ENCODE peak calls at places on chromosomes 13 and 19, in seven cellular contexts. One of them, this sample, is unnamed. For H3K9me3 and H3K4me1, the result is how much of the 10 kb centered on the place peaks cover.

GRCh38 chr19:14432817-14433453 is at the start of gene PKN1:
- DNase-seq in heart right ventricle: peak
- DNase-seq in tibial artery: no peak
- DNase-seq in A549: peak
- DNase-seq in cardiac muscle cell: peak
- DNase-seq in body of pancreas: peak
- DNase-seq in colonic mucosa: peak
- DNase-seq in this sample: peak

GRCh38 chr13:46553886-46554855 is 1.2 kb downstream of the LRCH1 start:
- DNase-seq in A549: peak
- DNase-seq in colonic mucosa: peak
- DNase-seq in cardiac muscle cell: peak
- DNase-seq in body of pancreas: peak
- DNase-seq in heart right ventricle: peak
- DNase-seq in tibial artery: peak
- DNase-seq in this sample: peak

GRCh38 chr19:33683881-33684549 is 62.3 kb downstream of the CHST8 start:
- DNase-seq in colonic mucosa: no peak
- DNase-seq in tibial artery: no peak
- DNase-seq in heart right ventricle: peak
- DNase-seq in A549: peak
- DNase-seq in cardiac muscle cell: peak
- DNase-seq in body of pancreas: peak
- DNase-seq in this sample: no peak

GRCh38 chr13:31009166-31009565 is 76.7 kb downstream of the TEX26 start:
- DNase-seq in cardiac muscle cell: peak
- DNase-seq in body of pancreas: no peak
- DNase-seq in tibial artery: no peak
- DNase-seq in heart right ventricle: no peak
- DNase-seq in A549: no peak
- DNase-seq in colonic mucosa: no peak
- DNase-seq in this sample: no peak

GRCh38 chr19:48837586-48838191 is 1.4 kb upstream of the HSD17B14 start:
- DNase-seq in heart right ventricle: no peak
- DNase-seq in cardiac muscle cell: no peak
- DNase-seq in A549: no peak
- DNase-seq in body of pancreas: no peak
- DNase-seq in colonic mucosa: no peak
- DNase-seq in tibial artery: no peak
- DNase-seq in this sample: no peak

GRCh38 chr13:32107474-32107873 is 75.9 kb downstream of the FRY start:
- DNase-seq in tibial artery: no peak
- DNase-seq in cardiac muscle cell: no peak
- DNase-seq in body of pancreas: no peak
- DNase-seq in heart right ventricle: no peak
- DNase-seq in colonic mucosa: no peak
- DNase-seq in A549: no peak
- DNase-seq in this sample: no peak

GRCh38 chr19:55487884-55488687 is at the start of gene SSC5D:
- DNase-seq in colonic mucosa: no peak
- DNase-seq in A549: no peak
- DNase-seq in cardiac muscle cell: peak
- DNase-seq in heart right ventricle: peak
- DNase-seq in tibial artery: no peak
- DNase-seq in body of pancreas: no peak
- DNase-seq in this sample: no peak

GRCh38 chr13:55155046-55155445 is 1985.7 kb upstream of the PRR20A start:
- DNase-seq in heart right ventricle: no peak
- DNase-seq in body of pancreas: no peak
- DNase-seq in tibial artery: no peak
- DNase-seq in A549: no peak
- DNase-seq in colonic mucosa: no peak
- DNase-seq in cardiac muscle cell: no peak
- DNase-seq in this sample: no peak

GRCh38 chr19:7859766-7860165 is 14.4 kb downstream of the PRR36 start:
- DNase-seq in tibial artery: no peak
- DNase-seq in heart right ventricle: no peak
- DNase-seq in colonic mucosa: no peak
- DNase-seq in cardiac muscle cell: no peak
- DNase-seq in body of pancreas: no peak
- DNase-seq in A549: no peak
- DNase-seq in this sample: no peak

GRCh38 chr13:66673401-66673800 is 556.7 kb downstream of the PCDH9 start:
- DNase-seq in cardiac muscle cell: peak
- DNase-seq in heart right ventricle: no peak
- DNase-seq in A549: no peak
- DNase-seq in colonic mucosa: no peak
- DNase-seq in tibial artery: no peak
- DNase-seq in body of pancreas: no peak
- DNase-seq in this sample: no peak

GRCh38 chr13:59743195-59743594 is 420.5 kb downstream of the DIAPH3 start:
- DNase-seq in A549: no peak
- DNase-seq in tibial artery: no peak
- DNase-seq in body of pancreas: no peak
- DNase-seq in colonic mucosa: no peak
- DNase-seq in heart right ventricle: no peak
- DNase-seq in cardiac muscle cell: no peak
- DNase-seq in this sample: no peak

GRCh38 chr13:49693877-49694276 is 2.6 kb upstream of the EBPL start:
- DNase-seq in colonic mucosa: no peak
- DNase-seq in A549: no peak
- DNase-seq in body of pancreas: no peak
- DNase-seq in tibial artery: no peak
- DNase-seq in heart right ventricle: no peak
- DNase-seq in cardiac muscle cell: no peak
- DNase-seq in this sample: no peak

GRCh38 chr13:35531551-35531950 is 55.1 kb upstream of the MAB21L1 start:
- DNase-seq in cardiac muscle cell: no peak
- DNase-seq in body of pancreas: no peak
- DNase-seq in tibial artery: no peak
- DNase-seq in A549: no peak
- DNase-seq in heart right ventricle: no peak
- DNase-seq in colonic mucosa: no peak
- DNase-seq in this sample: no peak

GRCh38 chr19:5891572-5891937 is 12.0 kb downstream of the NDUFA11 start:
- DNase-seq in A549: no peak
- DNase-seq in body of pancreas: no peak
- DNase-seq in colonic mucosa: no peak
- DNase-seq in tibial artery: no peak
- DNase-seq in heart right ventricle: no peak
- DNase-seq in cardiac muscle cell: no peak
- DNase-seq in this sample: no peak

GRCh38 chr19:33400856-33401682 is 27.6 kb downstream of the CEBPG start:
- DNase-seq in cardiac muscle cell: no peak
- DNase-seq in colonic mucosa: no peak
- DNase-seq in A549: no peak
- DNase-seq in tibial artery: peak
- DNase-seq in body of pancreas: no peak
- DNase-seq in heart right ventricle: no peak
- DNase-seq in this sample: no peak

GRCh38 chr19:7117248-7117647 is 47.7 kb downstream of the ZNF557 start:
- DNase-seq in tibial artery: no peak
- DNase-seq in cardiac muscle cell: no peak
- DNase-seq in A549: no peak
- DNase-seq in heart right ventricle: no peak
- DNase-seq in body of pancreas: no peak
- DNase-seq in colonic mucosa: no peak
- DNase-seq in this sample: no peak

GRCh38 chr13:95724252-95724651 is 47.3 kb downstream of the DNAJC3 start:
- DNase-seq in colonic mucosa: no peak
- DNase-seq in cardiac muscle cell: no peak
- DNase-seq in heart right ventricle: no peak
- DNase-seq in body of pancreas: no peak
- DNase-seq in tibial artery: no peak
- DNase-seq in A549: no peak
- DNase-seq in this sample: no peak

GRCh38 chr13:54805743-54806142 is 1777.1 kb downstream of the OLFM4 start:
- DNase-seq in colonic mucosa: no peak
- DNase-seq in tibial artery: no peak
- DNase-seq in heart right ventricle: no peak
- DNase-seq in cardiac muscle cell: no peak
- DNase-seq in A549: no peak
- DNase-seq in body of pancreas: no peak
- DNase-seq in this sample: no peak

GRCh38 chr19:58395220-58395978 is at the start of gene RNF225:
- DNase-seq in cardiac muscle cell: no peak
- DNase-seq in body of pancreas: no peak
- DNase-seq in A549: no peak
- DNase-seq in heart right ventricle: no peak
- DNase-seq in colonic mucosa: peak
- DNase-seq in tibial artery: no peak
- DNase-seq in this sample: no peak

DNA sequence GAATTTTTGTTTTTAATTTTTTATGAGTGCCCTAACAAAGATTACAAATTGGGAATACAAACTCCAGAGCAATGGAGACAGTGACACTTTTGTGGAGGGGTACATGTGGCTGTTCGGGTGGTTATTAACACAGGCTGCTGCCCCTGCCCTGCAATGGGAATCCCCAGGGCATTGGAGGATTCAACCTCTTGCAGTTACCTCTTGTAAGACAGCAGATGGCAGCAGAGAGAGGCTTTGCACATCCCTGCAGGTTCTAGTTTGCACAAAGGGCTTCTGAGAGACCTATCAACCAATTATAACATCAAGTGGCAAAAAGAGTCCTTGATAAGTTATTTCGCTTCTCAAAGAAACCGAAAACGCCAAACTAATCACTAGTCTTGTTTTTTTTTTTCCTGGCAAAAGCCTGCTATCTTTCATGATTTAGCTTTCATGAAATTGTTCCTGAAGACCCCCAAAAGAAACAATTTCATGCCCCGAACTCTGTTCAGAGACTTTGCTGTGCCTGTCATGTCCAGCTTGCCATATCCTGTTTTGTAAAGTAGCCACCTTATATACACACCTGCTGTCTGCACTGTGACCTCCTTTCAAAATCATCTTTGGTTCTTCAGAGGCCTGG is 10.4 kb downstream of the GJB2 start:
- DNase-seq in cardiac muscle cell: peak
- DNase-seq in tibial artery: no peak
- DNase-seq in heart right ventricle: no peak
- DNase-seq in A549: peak
- DNase-seq in colonic mucosa: no peak
- DNase-seq in body of pancreas: peak
- DNase-seq in this sample: peak
- H3K4me3 ChIP-seq in cardiac muscle cell: no peak
- H3K4me3 ChIP-seq in tibial artery: no peak
- H3K4me3 ChIP-seq in heart right ventricle: no peak
- H3K4me3 ChIP-seq in A549: no peak
- H3K4me3 ChIP-seq in colonic mucosa: no peak
- H3K4me3 ChIP-seq in body of pancreas: no peak
- H3K4me3 ChIP-seq in this sample: no peak

GRCh38 chr19:23365222-23365621 is 30.0 kb downstream of the ZNF91 start:
- DNase-seq in body of pancreas: no peak
- DNase-seq in cardiac muscle cell: no peak
- DNase-seq in colonic mucosa: no peak
- DNase-seq in heart right ventricle: no peak
- DNase-seq in tibial artery: no peak
- DNase-seq in A549: no peak
- DNase-seq in this sample: no peak
- H3K9me3 ChIP-seq in body of pancreas: half or more
- H3K9me3 ChIP-seq in cardiac muscle cell: under half
- H3K9me3 ChIP-seq in colonic mucosa: under half
- H3K9me3 ChIP-seq in heart right ventricle: under half
- H3K9me3 ChIP-seq in tibial artery: half or more
- H3K9me3 ChIP-seq in A549: half or more
- H3K9me3 ChIP-seq in this sample: half or more

DNA sequence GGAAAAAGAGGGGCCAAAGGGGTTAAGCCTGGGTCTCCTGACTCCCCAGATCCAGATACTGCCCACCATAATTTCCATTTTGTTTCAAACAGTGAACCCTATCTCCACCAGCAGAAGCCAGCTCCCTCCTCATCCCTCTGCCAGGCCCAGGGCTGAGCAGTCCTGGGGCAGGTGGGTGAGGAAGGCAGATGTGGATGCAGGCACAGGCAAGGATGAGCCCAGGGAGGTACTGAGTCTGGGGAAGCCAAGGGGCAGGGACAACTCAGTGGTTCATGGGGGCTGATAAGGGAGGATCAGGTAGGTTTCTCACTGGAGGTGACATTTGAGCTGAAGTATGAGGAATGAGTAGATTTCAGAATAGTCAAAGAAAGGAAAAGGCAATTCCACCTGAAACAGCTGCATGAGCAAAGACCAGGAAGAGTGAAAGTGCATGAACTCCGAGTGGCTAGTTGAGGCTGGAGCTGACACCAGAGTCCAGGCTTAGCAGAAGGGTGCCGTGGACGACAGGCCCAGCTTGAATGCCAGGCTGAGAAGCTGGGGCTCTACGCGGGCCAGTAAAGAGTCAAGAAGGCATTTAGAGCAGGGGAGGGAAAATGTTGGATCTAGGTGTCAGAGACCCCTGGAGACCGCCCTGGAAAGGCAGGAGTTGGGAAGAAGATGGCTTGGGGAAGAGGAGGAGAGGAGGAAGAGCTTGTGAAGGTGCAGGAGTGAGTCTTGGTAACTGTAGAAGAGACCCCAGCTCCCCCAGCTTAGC is 10.3 kb downstream of the CIC start:
- DNase-seq in A549: no peak
- DNase-seq in body of pancreas: peak
- DNase-seq in colonic mucosa: no peak
- DNase-seq in cardiac muscle cell: no peak
- DNase-seq in tibial artery: no peak
- DNase-seq in heart right ventricle: no peak
- DNase-seq in this sample: no peak
- H3K4me1 ChIP-seq in A549: under half
- H3K4me1 ChIP-seq in body of pancreas: half or more
- H3K4me1 ChIP-seq in colonic mucosa: under half
- H3K4me1 ChIP-seq in cardiac muscle cell: under half
- H3K4me1 ChIP-seq in tibial artery: half or more
- H3K4me1 ChIP-seq in heart right ventricle: half or more
- H3K4me1 ChIP-seq in this sample: half or more

GRCh38 chr19:38543286-38543806 is 74.4 kb downstream of the MAP4K1 start:
- DNase-seq in colonic mucosa: no peak
- DNase-seq in body of pancreas: no peak
- DNase-seq in cardiac muscle cell: no peak
- DNase-seq in tibial artery: no peak
- DNase-seq in A549: no peak
- DNase-seq in heart right ventricle: no peak
- DNase-seq in this sample: no peak
- H3K4me3 ChIP-seq in colonic mucosa: no peak
- H3K4me3 ChIP-seq in body of pancreas: no peak
- H3K4me3 ChIP-seq in cardiac muscle cell: no peak
- H3K4me3 ChIP-seq in tibial artery: no peak
- H3K4me3 ChIP-seq in A549: peak
- H3K4me3 ChIP-seq in heart right ventricle: no peak
- H3K4me3 ChIP-seq in this sample: no peak

GRCh38 chr19:9149976-9150375 is 9.8 kb downstream of the ZNF317 start:
- DNase-seq in heart right ventricle: no peak
- DNase-seq in colonic mucosa: no peak
- DNase-seq in cardiac muscle cell: no peak
- DNase-seq in A549: no peak
- DNase-seq in tibial artery: no peak
- DNase-seq in body of pancreas: no peak
- DNase-seq in this sample: no peak
- H3K9me3 ChIP-seq in heart right ventricle: under half
- H3K9me3 ChIP-seq in colonic mucosa: under half
- H3K9me3 ChIP-seq in cardiac muscle cell: under half
- H3K9me3 ChIP-seq in A549: half or more
- H3K9me3 ChIP-seq in tibial artery: under half
- H3K9me3 ChIP-seq in body of pancreas: under half
- H3K9me3 ChIP-seq in this sample: half or more

GRCh38 chr13:24910502-24911134 is 146.6 kb downstream of the RNF17 start:
- DNase-seq in tibial artery: no peak
- DNase-seq in cardiac muscle cell: no peak
- DNase-seq in A549: no peak
- DNase-seq in heart right ventricle: no peak
- DNase-seq in body of pancreas: no peak
- DNase-seq in colonic mucosa: peak
- DNase-seq in this sample: no peak
- H3K4me1 ChIP-seq in tibial artery: under half
- H3K4me1 ChIP-seq in cardiac muscle cell: under half
- H3K4me1 ChIP-seq in A549: under half
- H3K4me1 ChIP-seq in heart right ventricle: under half
- H3K4me1 ChIP-seq in body of pancreas: under half
- H3K4me1 ChIP-seq in colonic mucosa: under half
- H3K4me1 ChIP-seq in this sample: under half

This sample was measured in CD4-positive, CD25-positive, alpha-beta regulatory T cell.